ENCODE peak calls at places on chromosomes 11 and 22, in four cellular contexts. P is foreskin fibroblast, G is choroid plexus epithelial cell, J is nephron progenitor cell. T is an unnamed sample.

GRCh38 chr22:19114984-19115552 is 7.1 kb downstream of the DGCR2 start:
- DNase-seq in G (no peak), J (no peak), P (no peak), T (no peak)

GRCh38 chr22:49531533-49531895 is 296.2 kb downstream of the BRD1 start:
- DNase-seq in J (no peak), P (no peak), G (no peak), T (no peak)

GRCh38 chr22:36298118-36298517 is 45.2 kb downstream of the APOL1 start:
- DNase-seq in G (no peak), P (no peak), J (no peak), T (no peak)

GRCh38 chr11:43802509-43802908 is 78.1 kb upstream of the ALKBH3 start:
- DNase-seq in P (no peak), J (no peak), G (peak; percentile 56), T (no peak)

GRCh38 chr11:34208266-34209135 is 103.1 kb downstream of the NAT10 start:
- DNase-seq in J (no peak), P (no peak), G (peak; percentile 23), T (no peak)

GRCh38 chr11:122365545-122366380 is 249.7 kb upstream of the BLID start:
- DNase-seq in P (no peak), G (no peak), J (no peak), T (no peak)

GRCh38 chr11:48011125-48012050 is 31.0 kb downstream of the PTPRJ start:
- DNase-seq in P (no peak), J (no peak), G (no peak), T (no peak)

GRCh38 chr11:62012451-62013265 is 45.2 kb upstream of the FTH1 start:
- DNase-seq in J (no peak), P (peak; percentile 16), G (peak; percentile 43), T (no peak)

GRCh38 chr11:62151737-62152102 is 27.9 kb downstream of the INCENP start:
- DNase-seq in G (no peak), J (no peak), P (no peak), T (no peak)

GRCh38 chr11:75200531-75200930 is 40.0 kb upstream of the TPBGL start:
- DNase-seq in P (no peak), G (no peak), J (no peak), T (no peak)

GRCh38 chr11:34149274-34149673 is 43.8 kb downstream of the NAT10 start:
- DNase-seq in G (no peak), P (no peak), J (no peak), T (no peak)

GRCh38 chr11:6357222-6357621 is 33.1 kb upstream of the SMPD1 start:
- DNase-seq in G (peak; percentile 80), J (no peak), P (peak; percentile 90), T (no peak)

GRCh38 chr22:47928626-47929025 is 1166.2 kb downstream of the TBC1D22A start:
- DNase-seq in J (no peak), P (no peak), G (no peak), T (no peak)

GRCh38 chr11:1778141-1778911 is 14.6 kb upstream of the CTSD start:
- DNase-seq in J (no peak), P (no peak), G (no peak), T (no peak)

GRCh38 chr22:40519284-40519947 is 117.1 kb downstream of the MRTFA start:
- DNase-seq in P (no peak), J (no peak), G (no peak), T (peak; percentile 71)

GRCh38 chr11:86664930-86665329 is 7.5 kb downstream of the ME3 start:
- DNase-seq in G (no peak), P (no peak), J (no peak), T (no peak)

GRCh38 chr11:118012083-118012669 is 26.0 kb downstream of the IL10RA start:
- DNase-seq in J (no peak), G (peak; percentile 13), P (peak; percentile 3), T (no peak)

GRCh38 chr11:88520391-88520790 is 182.9 kb upstream of the CTSC start:
- DNase-seq in G (peak; percentile 63), P (peak; percentile 37), J (no peak), T (no peak)

GRCh38 chr11:70169136-70169535 is 34.0 kb upstream of the FADD start:
- DNase-seq in P (no peak), J (no peak), G (no peak), T (no peak)

GRCh38 chr11:80441821-80442220 is 1001.0 kb upstream of the TENM4 start:
- DNase-seq in J (no peak), G (peak; percentile 49), P (no peak), T (no peak)

GRCh38 chr22:43186272-43187170 is at the start of gene TTLL12:
- DNase-seq in G (peak; percentile 50), J (peak; percentile 81), P (peak; percentile 36), T (peak; percentile 95)

GRCh38 chr22:27474711-27475547 is 326.6 kb downstream of the MN1 start:
- DNase-seq in G (peak; percentile 97), J (no peak), P (peak; percentile 74), T (no peak)

GRCh38 chr11:47269829-47270305 is at the start of gene MADD:
- DNase-seq in G (peak; percentile 84), J (peak; percentile 86), P (peak; percentile 86), T (peak; percentile 99)

GRCh38 chr22:40033586-40034380 is 39.0 kb downstream of the FAM83F start:
- DNase-seq in P (no peak), G (no peak), J (no peak), T (no peak)

GRCh38 chr22:17710023-17710422 is 64.2 kb downstream of the BID start:
- DNase-seq in P (no peak), J (no peak), G (no peak), T (no peak)

GRCh38 chr11:91104237-91104636 is 881.4 kb upstream of the CHORDC1 start:
- DNase-seq in G (peak; percentile 82), J (no peak), P (peak; percentile 41), T (no peak)

GRCh38 chr11:128508785-128509518 is 78.4 kb downstream of the ETS1 start:
- DNase-seq in G (peak; percentile 80), P (peak; percentile 62), J (no peak), T (no peak)

GRCh38 chr11:74373382-74373781 is 24.9 kb downstream of the PGM2L1 start:
- DNase-seq in G (peak; percentile 58), P (no peak), J (no peak), T (no peak)

GRCh38 chr22:25992331-25992730 is 176.9 kb upstream of the SEZ6L start:
- DNase-seq in J (no peak), G (no peak), P (no peak), T (no peak)

GRCh38 chr22:19708323-19709011 is 5.8 kb upstream of the SEPTIN5 start:
- DNase-seq in J (no peak), P (no peak), G (no peak), T (no peak)

GRCh38 chr11:121964591-121964990 is 151.4 kb downstream of the BLID start:
- DNase-seq in J (no peak), P (peak; percentile 45), G (peak; percentile 69), T (no peak)

GRCh38 chr11:119175493-119176077 is 7.1 kb downstream of the NLRX1 start:
- DNase-seq in G (peak; percentile 35), J (no peak), P (no peak), T (no peak)

GRCh38 chr11:22832315-22833041 is 2.9 kb upstream of the SVIP start:
- DNase-seq in P (peak; percentile 7), J (no peak), G (no peak), T (no peak)

GRCh38 chr22:50612715-50613221 is 12.2 kb downstream of the MAPK8IP2 start:
- DNase-seq in J (no peak), P (no peak), G (no peak), T (peak; percentile 52)

GRCh38 chr22:41619979-41620645 is 731 bp downstream of the DESI1 start:
- DNase-seq in J (peak; percentile 58), P (no peak), G (no peak), T (no peak)
- TF ChIP-seq CTCF in J (no peak), P (no peak), G (peak; percentile 10), T (no peak)

DNA sequence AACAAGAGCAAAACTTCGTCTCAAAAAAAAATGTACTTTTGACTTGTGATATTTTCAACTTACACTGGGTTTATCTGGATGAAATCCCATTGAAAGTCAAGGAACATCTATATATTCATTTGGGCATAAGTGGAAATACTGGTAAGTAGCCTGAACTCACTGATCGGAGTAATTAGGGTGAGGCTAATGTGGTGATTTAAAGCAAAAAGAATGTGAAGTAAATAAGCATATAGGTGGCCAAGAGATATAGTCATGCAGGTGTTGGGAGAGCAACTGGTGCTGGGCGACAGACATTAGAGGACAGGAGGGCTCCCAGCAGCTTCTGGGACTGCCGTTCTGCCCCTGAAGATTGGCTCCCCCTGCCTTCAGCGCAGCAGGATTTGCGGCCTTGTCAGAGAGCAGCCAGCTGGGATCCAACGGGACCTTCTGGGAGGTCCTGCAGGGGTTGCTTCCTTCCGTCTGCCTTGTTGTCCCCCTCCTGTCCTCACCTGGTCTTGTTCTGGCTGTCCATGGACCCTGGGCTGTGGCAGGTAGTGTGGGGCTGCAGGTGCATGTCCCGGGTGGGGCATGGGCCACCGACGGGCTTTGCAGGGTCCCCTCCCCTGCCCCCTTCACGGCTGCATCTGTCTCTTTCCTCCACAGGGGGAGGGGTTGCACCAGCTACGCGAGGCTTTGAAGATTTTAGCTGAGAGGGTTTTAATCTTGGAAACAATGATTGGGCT is 14.1 kb downstream of the RHBDD3 start:
- DNase-seq in G (no peak), P (no peak), J (no peak), T (no peak)
- TF ChIP-seq CTCF in G (no peak), P (no peak), J (no peak), T (no peak)

DNA sequence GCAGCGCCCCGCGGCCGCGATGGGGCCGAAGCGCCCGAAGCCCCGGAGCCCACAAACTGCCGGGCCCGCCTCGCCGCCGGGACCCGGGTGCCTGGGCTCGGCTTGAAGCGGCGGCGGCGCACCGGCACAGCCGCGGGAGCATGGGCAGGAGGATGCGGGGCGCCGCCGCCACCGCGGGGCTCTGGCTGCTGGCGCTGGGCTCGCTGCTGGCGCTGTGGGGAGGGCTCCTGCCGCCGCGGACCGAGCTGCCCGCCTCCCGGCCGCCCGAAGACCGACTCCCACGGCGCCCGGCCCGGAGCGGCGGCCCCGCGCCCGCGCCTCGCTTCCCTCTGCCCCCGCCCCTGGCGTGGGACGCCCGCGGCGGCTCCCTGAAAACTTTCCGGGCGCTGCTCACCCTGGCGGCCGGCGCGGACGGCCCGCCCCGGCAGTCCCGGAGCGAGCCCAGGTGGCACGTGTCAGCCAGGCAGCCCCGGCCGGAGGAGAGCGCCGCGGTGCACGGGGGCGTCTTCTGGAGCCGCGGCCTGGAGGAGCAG is 303 bp downstream of the FJX1 start:
- DNase-seq in G (peak; percentile 43), J (no peak), P (peak; percentile 50), T (peak; percentile 79)
- TF ChIP-seq CTCF in G (no peak), J (no peak), P (no peak), T (no peak)

DNA sequence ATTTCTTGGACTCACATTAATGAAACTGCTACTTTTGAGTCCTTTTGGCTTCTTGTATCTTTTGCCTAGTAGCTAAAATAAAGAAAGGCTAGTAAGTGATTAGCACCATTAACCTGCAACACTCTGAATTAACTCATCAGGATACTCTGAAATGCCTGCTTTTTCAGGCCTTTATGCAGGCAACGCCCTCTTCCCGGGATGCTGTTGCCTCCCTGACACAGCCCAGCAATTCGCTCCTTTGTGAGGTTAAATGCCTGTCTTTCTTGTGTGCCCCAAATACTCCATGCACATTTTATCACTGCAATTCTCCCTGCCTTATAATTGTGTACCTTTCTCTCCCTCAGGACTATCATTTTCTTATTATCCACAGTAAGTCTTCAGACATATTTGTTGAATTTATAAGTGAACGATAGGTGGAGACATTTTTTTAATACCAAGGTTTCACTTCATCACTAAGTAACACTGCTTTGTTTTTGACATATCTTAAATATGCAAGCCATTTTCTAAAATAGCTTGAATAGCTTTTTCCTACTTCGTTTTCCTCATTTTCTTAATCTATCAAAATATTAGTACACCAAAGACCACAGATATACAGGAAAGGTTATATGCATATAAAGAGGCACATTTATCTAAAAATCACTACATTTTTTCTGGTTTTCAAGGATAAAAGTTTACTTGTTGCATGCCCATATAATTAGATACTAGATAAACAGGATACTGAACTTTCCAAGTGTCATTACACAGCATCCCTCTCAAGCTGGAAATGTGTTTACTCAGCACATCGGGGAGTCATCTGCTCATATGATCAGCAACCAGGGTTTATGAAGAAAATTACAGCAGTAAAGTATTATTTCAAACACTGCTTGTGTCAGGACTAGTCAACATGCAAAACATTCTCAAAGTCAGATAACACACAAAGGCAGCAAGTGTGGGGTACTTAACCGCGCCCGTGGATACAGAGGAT is 48.5 kb upstream of the DDI1 start:
- DNase-seq in P (peak; percentile 14), G (peak; percentile 76), J (no peak), T (no peak)
- TF ChIP-seq CTCF in P (no peak), G (peak; percentile 27), J (no peak), T (no peak)

T was measured in GM20000.